ENCODE peak calls at places on chromosomes 3 and 15, in four cellular contexts. H is stimulated activated CD4-positive, alpha-beta T cell treated with anti-CD3 and anti-CD28 coated beads, Interleukin-2, amount 100 ng/mL, for 48 hours; F is epithelial cell of esophagus; G is EH. N is an unnamed sample.

GRCh38 chr15:64634576-64635485 is 140.6 kb downstream of the RBPMS2 start:
- DNase-seq in H (no peak), F (peak), G (peak), N (no peak)

GRCh38 chr15:38698215-38698614 is 133.6 kb upstream of the RASGRP1 start:
- DNase-seq in H (no peak), F (no peak), G (no peak), N (peak)

GRCh38 chr3:24829011-24829581 is 334.4 kb upstream of the THRB start:
- DNase-seq in H (no peak), F (peak), G (peak), N (no peak)

GRCh38 chr3:197181751-197182150 is 116.7 kb downstream of the DLG1 start:
- DNase-seq in H (no peak), F (peak), G (peak), N (no peak)

GRCh38 chr3:38130631-38131065 is 6.3 kb downstream of the ACAA1 start:
- DNase-seq in H (no peak), F (no peak), G (no peak), N (no peak)

GRCh38 chr3:69009559-69010410 is 3.7 kb downstream of the EOGT start:
- DNase-seq in H (no peak), F (peak), G (peak), N (no peak)

GRCh38 chr3:180680097-180680430 is 775 bp upstream of the CCDC39 start:
- DNase-seq in H (no peak), F (peak), G (peak), N (no peak)

GRCh38 chr3:145623349-145623748 is 537.6 kb downstream of the PLOD2 start:
- DNase-seq in H (no peak), F (peak), G (no peak), N (no peak)

GRCh38 chr3:193852901-193853300 is 259.9 kb downstream of the OPA1 start:
- DNase-seq in H (no peak), F (no peak), G (no peak), N (no peak)

GRCh38 chr3:121748638-121749275 is 784 bp downstream of the GOLGB1 start:
- DNase-seq in H (peak), F (peak), G (peak), N (peak)

GRCh38 chr3:52544937-52545336 is 8.5 kb downstream of the UQCC5 start:
- DNase-seq in H (no peak), F (no peak), G (no peak), N (no peak)

GRCh38 chr3:185928532-185928931 is 9.3 kb downstream of the TRA2B start:
- DNase-seq in H (no peak), F (no peak), G (no peak), N (no peak)

GRCh38 chr3:174295336-174295735 is 563.8 kb upstream of the NAALADL2 start:
- DNase-seq in H (no peak), F (no peak), G (peak), N (no peak)

GRCh38 chr15:83654379-83655236 is 685 bp downstream of the ADAMTSL3 start:
- DNase-seq in H (no peak), F (no peak), G (no peak), N (no peak)

GRCh38 chr3:151599103-151599672 is 134.5 kb upstream of the AADACL2 start:
- DNase-seq in H (no peak), F (no peak), G (no peak), N (no peak)

GRCh38 chr3:194136519-194137313 is 768 bp downstream of the HES1 start:
- DNase-seq in H (no peak), F (peak), G (peak), N (no peak)